ENCODE peak calls at places on chromosomes 5 and 9, in seven cellular contexts. P is tibial nerve; V is CD4-positive, alpha-beta T cell; Z is RWPE1; J is CD8-positive, alpha-beta T cell; W is A549; I is GM23338. A is an unnamed sample.

GRCh38 chr9:19788614-19789271 is at the start of gene SLC24A2:
- DNase-seq in P (no peak), V (no peak), Z (no peak), J (no peak), W (no peak), I (peak; percentile 75), A (no peak)

GRCh38 chr5:120808606-120809005 is 344.5 kb downstream of the PRR16 start:
- DNase-seq in P (no peak), V (no peak), Z (no peak), J (no peak), W (no peak), I (no peak), A (no peak)

GRCh38 chr5:132221781-132222648 is 5.6 kb downstream of the P4HA2 start:
- DNase-seq in P (peak; percentile 61), V (no peak), Z (no peak), J (no peak), W (no peak), I (no peak), A (no peak)

GRCh38 chr5:63233906-63234305 is 655.3 kb downstream of the LRRC70 start:
- DNase-seq in P (no peak), V (no peak), Z (no peak), J (no peak), W (no peak), I (no peak), A (no peak)

GRCh38 chr9:71850996-71851395 is 60.0 kb downstream of the ABHD17B start:
- DNase-seq in P (no peak), V (no peak), Z (no peak), J (no peak), W (no peak), I (no peak), A (no peak)

GRCh38 chr5:139468421-139468931 is 2.3 kb upstream of the SMIM33 start:
- DNase-seq in P (no peak), V (no peak), Z (no peak), J (no peak), W (no peak), I (peak; percentile 51), A (no peak)

GRCh38 chr5:10663531-10664183 is 97.4 kb downstream of the DAP start:
- DNase-seq in P (peak; percentile 39), V (no peak), Z (no peak), J (no peak), W (no peak), I (peak; percentile 32), A (no peak)

GRCh38 chr9:134730011-134730760 is 88.6 kb downstream of the COL5A1 start:
- DNase-seq in P (peak; percentile 79), V (no peak), Z (no peak), J (no peak), W (no peak), I (no peak), A (no peak)

GRCh38 chr5:154505567-154505966 is 27.5 kb upstream of the HAND1 start:
- DNase-seq in P (no peak), V (no peak), Z (no peak), J (no peak), W (no peak), I (peak; percentile 49), A (no peak)

GRCh38 chr5:151227918-151228447 is 4.1 kb upstream of the CCDC69 start:
- DNase-seq in P (no peak), V (no peak), Z (no peak), J (no peak), W (no peak), I (no peak), A (no peak)

GRCh38 chr5:43772601-43773031 is 169.6 kb downstream of the NNT start:
- DNase-seq in P (no peak), V (no peak), Z (peak; percentile 48), J (no peak), W (peak; percentile 19), I (no peak), A (peak; percentile 68)

GRCh38 chr5:172377856-172378255 is 76.5 kb downstream of the SH3PXD2B start:
- DNase-seq in P (no peak), V (no peak), Z (no peak), J (no peak), W (no peak), I (no peak), A (no peak)

GRCh38 chr5:81856948-81857928 is 106.3 kb upstream of the SSBP2 start:
- DNase-seq in P (peak; percentile 61), V (no peak), Z (no peak), J (no peak), W (peak; percentile 39), I (peak; percentile 69), A (no peak)

GRCh38 chr5:69276422-69277174 is 41.9 kb downstream of the CDK7 start:
- DNase-seq in P (no peak), V (no peak), Z (no peak), J (no peak), W (peak; percentile 33), I (no peak), A (no peak)

GRCh38 chr9:104604801-104605200 is 626 bp downstream of the OR13C2 start:
- DNase-seq in P (no peak), V (no peak), Z (no peak), J (no peak), W (no peak), I (no peak), A (no peak)

GRCh38 chr5:112238473-112238872 is 180.6 kb downstream of the EPB41L4A start:
- DNase-seq in P (no peak), V (no peak), Z (no peak), J (no peak), W (peak; percentile 23), I (no peak), A (no peak)
- TF ChIP-seq CTCF in P (no peak), V (no peak), Z (no peak), J (no peak), W (no peak), I (no peak), A (no peak)

GRCh38 chr5:39202594-39203290 is 16.6 kb downstream of the FYB1 start:
- DNase-seq in P (no peak), V (no peak), Z (no peak), J (no peak), W (no peak), I (no peak), A (no peak)

GRCh38 chr5:39201795-39202593 is 17.4 kb downstream of the FYB1 start:
- DNase-seq in P (no peak), V (no peak), Z (no peak), J (no peak), W (no peak), I (no peak), A (no peak)

GRCh38 chr5:39205550-39205949 is 13.8 kb downstream of the FYB1 start:
- DNase-seq in P (no peak), V (no peak), Z (no peak), J (no peak), W (no peak), I (no peak), A (no peak)

GRCh38 chr5:39203291-39203922 is 16.0 kb downstream of the FYB1 start:
- DNase-seq in P (no peak), V (no peak), Z (no peak), J (no peak), W (no peak), I (no peak), A (no peak)

GRCh38 chr5:39203951-39204350 is 15.4 kb downstream of the FYB1 start:
- DNase-seq in P (no peak), V (no peak), Z (no peak), J (no peak), W (no peak), I (no peak), A (no peak)
- H3K27ac ChIP-seq in P (no peak overlapping the region), V (peak overlapping the region; percentile 82), Z (no peak overlapping the region), J (peak overlapping the region; percentile 70), W (no peak overlapping the region), I (no peak overlapping the region), A (no peak overlapping the region)

GRCh38 chr5:60687927-60688720 is 11.8 kb downstream of the DEPDC1B start:
- DNase-seq in P (no peak), V (no peak), Z (peak; percentile 45), J (no peak), W (peak; percentile 75), I (peak; percentile 66), A (peak; percentile 53)
- TF ChIP-seq CTCF in P (no peak), V (no peak), Z (no peak), J (no peak), W (peak; percentile 16), I (peak; percentile 47), A (peak; percentile 53)

GRCh38 chr5:59540366-59540765 is 353.2 kb downstream of the PDE4D start:
- DNase-seq in P (no peak), V (no peak), Z (no peak), J (no peak), W (no peak), I (peak; percentile 29), A (no peak)
- H3K27ac ChIP-seq in P (no peak overlapping the region), V (no peak overlapping the region), Z (no peak overlapping the region), J (no peak overlapping the region), W (peak overlapping the region; percentile 97), I (no peak overlapping the region), A (no peak overlapping the region)

GRCh38 chr5:114898602-114899001 is 271.1 kb downstream of the TRIM36 start:
- DNase-seq in P (no peak), V (no peak), Z (no peak), J (no peak), W (no peak), I (peak; percentile 53), A (no peak)
- TF ChIP-seq CTCF in P (no peak), V (no peak), Z (no peak), J (no peak), W (no peak), I (peak; percentile 61), A (no peak)

GRCh38 chr9:78146241-78146640 is 89.6 kb upstream of the CEP78 start:
- DNase-seq in P (no peak), V (no peak), Z (no peak), J (no peak), W (no peak), I (no peak), A (no peak)

GRCh38 chr9:78144008-78144381 is 91.9 kb upstream of the CEP78 start:
- DNase-seq in P (no peak), V (no peak), Z (no peak), J (no peak), W (no peak), I (no peak), A (no peak)

GRCh38 chr9:78149738-78150291 is 86.1 kb upstream of the CEP78 start:
- DNase-seq in P (no peak), V (no peak), Z (no peak), J (no peak), W (no peak), I (no peak), A (no peak)

GRCh38 chr9:78143281-78144007 is 92.4 kb upstream of the CEP78 start:
- DNase-seq in P (no peak), V (no peak), Z (no peak), J (no peak), W (no peak), I (no peak), A (no peak)

DNA sequence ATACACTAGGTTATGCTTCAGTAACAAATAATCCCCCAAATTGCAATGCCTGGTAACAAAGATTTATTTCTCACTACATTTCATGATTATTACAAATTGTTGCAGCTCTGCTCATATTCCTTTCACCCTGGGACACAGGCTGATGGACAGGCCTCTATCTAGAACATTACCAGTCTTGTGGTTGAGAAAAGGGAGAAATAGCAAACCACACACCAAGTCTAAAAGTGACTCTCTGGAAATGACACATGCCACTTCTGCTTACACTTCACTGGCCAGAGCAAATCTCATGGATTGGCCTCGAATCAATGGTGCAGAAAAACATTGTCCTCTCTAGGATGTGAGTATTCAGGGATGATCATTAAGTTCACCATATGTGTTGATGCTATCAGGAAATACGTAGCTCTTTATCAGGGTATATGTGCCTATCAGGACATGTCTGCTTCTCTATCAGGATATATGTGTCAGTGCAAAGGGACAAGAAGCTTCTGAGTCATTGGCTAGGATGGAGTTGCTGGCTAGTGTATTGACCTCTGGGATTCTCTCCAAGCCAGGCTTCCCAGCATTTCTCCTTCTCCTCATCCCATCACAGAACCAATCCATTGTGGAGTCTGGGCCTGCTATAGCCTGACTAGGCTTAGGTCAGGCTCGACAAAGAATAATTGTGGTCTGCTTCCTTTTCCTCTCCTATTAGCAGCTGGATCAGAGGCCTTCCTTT is 91.1 kb upstream of the CEP78 start:
- DNase-seq in P (no peak), V (no peak), Z (no peak), J (no peak), W (no peak), I (no peak), A (no peak)
- H3K27ac ChIP-seq in P (no peak overlapping the region), V (no peak overlapping the region), Z (no peak overlapping the region), J (no peak overlapping the region), W (no peak overlapping the region), I (no peak overlapping the region), A (no peak overlapping the region)